ENCODE peak calls at places on chromosomes 1 and 21, in five cellular contexts. One of them, this sample, is unnamed. For H3K9me3, the result is how much of the 10 kb centered on the place peaks cover.

GRCh38 chr1:169250795-169251194 is 116.8 kb downstream of the NME7 start:
- DNase-seq in fibroblast of lung: no peak
- DNase-seq in upper lobe of left lung: no peak
- DNase-seq in left ventricle myocardium inferior: no peak
- DNase-seq in HCT116: no peak
- DNase-seq in this sample: no peak

GRCh38 chr1:24714859-24715520 is 30.3 kb upstream of the CLIC4 start:
- DNase-seq in fibroblast of lung: peak
- DNase-seq in upper lobe of left lung: no peak
- DNase-seq in left ventricle myocardium inferior: no peak
- DNase-seq in HCT116: no peak
- DNase-seq in this sample: no peak

GRCh38 chr1:55021965-55022546 is 17.3 kb upstream of the PCSK9 start:
- DNase-seq in fibroblast of lung: peak
- DNase-seq in upper lobe of left lung: peak
- DNase-seq in left ventricle myocardium inferior: peak
- DNase-seq in HCT116: peak
- DNase-seq in this sample: peak

GRCh38 chr21:26961704-26962103 is 5.2 kb downstream of the ADAMTS5 start:
- DNase-seq in fibroblast of lung: no peak
- DNase-seq in upper lobe of left lung: no peak
- DNase-seq in left ventricle myocardium inferior: no peak
- DNase-seq in HCT116: no peak
- DNase-seq in this sample: no peak

GRCh38 chr1:182249201-182249676 is 142.4 kb downstream of the GLUL start:
- DNase-seq in fibroblast of lung: no peak
- DNase-seq in upper lobe of left lung: peak
- DNase-seq in left ventricle myocardium inferior: no peak
- DNase-seq in HCT116: no peak
- DNase-seq in this sample: no peak

GRCh38 chr1:93609536-93609935 is 72.1 kb downstream of the BCAR3 start:
- DNase-seq in fibroblast of lung: no peak
- DNase-seq in upper lobe of left lung: peak
- DNase-seq in left ventricle myocardium inferior: no peak
- DNase-seq in HCT116: no peak
- DNase-seq in this sample: no peak

GRCh38 chr1:198400063-198400462 is 140.4 kb downstream of the ATP6V1G3 start:
- DNase-seq in fibroblast of lung: no peak
- DNase-seq in upper lobe of left lung: no peak
- DNase-seq in left ventricle myocardium inferior: no peak
- DNase-seq in HCT116: no peak
- DNase-seq in this sample: no peak

GRCh38 chr1:193411771-193412170 is 225.4 kb upstream of the B3GALT2 start:
- DNase-seq in fibroblast of lung: no peak
- DNase-seq in upper lobe of left lung: no peak
- DNase-seq in left ventricle myocardium inferior: no peak
- DNase-seq in HCT116: no peak
- DNase-seq in this sample: no peak

GRCh38 chr1:162131405-162132321 is 62.2 kb downstream of the NOS1AP start:
- DNase-seq in fibroblast of lung: no peak
- DNase-seq in upper lobe of left lung: no peak
- DNase-seq in left ventricle myocardium inferior: no peak
- DNase-seq in HCT116: no peak
- DNase-seq in this sample: no peak

GRCh38 chr21:41562101-41563000 is 54.4 kb upstream of the TMPRSS2 start:
- DNase-seq in fibroblast of lung: no peak
- DNase-seq in upper lobe of left lung: peak
- DNase-seq in left ventricle myocardium inferior: peak
- DNase-seq in HCT116: no peak
- DNase-seq in this sample: no peak

GRCh38 chr1:167420510-167420909 is 97.8 kb downstream of the CD247 start:
- DNase-seq in fibroblast of lung: no peak
- DNase-seq in upper lobe of left lung: no peak
- DNase-seq in left ventricle myocardium inferior: no peak
- DNase-seq in HCT116: no peak
- DNase-seq in this sample: no peak

GRCh38 chr1:179175011-179175934 is 54.2 kb downstream of the ABL2 start:
- DNase-seq in fibroblast of lung: peak
- DNase-seq in upper lobe of left lung: no peak
- DNase-seq in left ventricle myocardium inferior: no peak
- DNase-seq in HCT116: no peak
- DNase-seq in this sample: no peak

GRCh38 chr1:16076871-16077250 is 3.4 kb upstream of the FAM131C start:
- DNase-seq in fibroblast of lung: peak
- DNase-seq in upper lobe of left lung: no peak
- DNase-seq in left ventricle myocardium inferior: peak
- DNase-seq in HCT116: peak
- DNase-seq in this sample: no peak

GRCh38 chr1:199857103-199857502 is 170.4 kb upstream of the NR5A2 start:
- DNase-seq in fibroblast of lung: peak
- DNase-seq in upper lobe of left lung: no peak
- DNase-seq in left ventricle myocardium inferior: no peak
- DNase-seq in HCT116: no peak
- DNase-seq in this sample: no peak

GRCh38 chr1:191690931-191691330 is 467.3 kb upstream of the RGS18 start:
- DNase-seq in fibroblast of lung: no peak
- DNase-seq in upper lobe of left lung: no peak
- DNase-seq in left ventricle myocardium inferior: no peak
- DNase-seq in HCT116: no peak
- DNase-seq in this sample: no peak

GRCh38 chr1:228081144-228081543 is 1.4 kb upstream of the ARF1 start:
- DNase-seq in fibroblast of lung: no peak
- DNase-seq in upper lobe of left lung: no peak
- DNase-seq in left ventricle myocardium inferior: peak
- DNase-seq in HCT116: no peak
- DNase-seq in this sample: no peak

GRCh38 chr1:214002472-214002871 is 14.7 kb downstream of the PROX1 start:
- DNase-seq in fibroblast of lung: peak
- DNase-seq in upper lobe of left lung: no peak
- DNase-seq in left ventricle myocardium inferior: no peak
- DNase-seq in HCT116: no peak
- DNase-seq in this sample: no peak

GRCh38 chr1:4964634-4965345 is 310.4 kb downstream of the AJAP1 start:
- DNase-seq in fibroblast of lung: no peak
- DNase-seq in upper lobe of left lung: no peak
- DNase-seq in left ventricle myocardium inferior: no peak
- DNase-seq in HCT116: no peak
- DNase-seq in this sample: no peak

GRCh38 chr1:66405046-66405445 is 128.9 kb upstream of the SGIP1 start:
- DNase-seq in fibroblast of lung: no peak
- DNase-seq in upper lobe of left lung: no peak
- DNase-seq in left ventricle myocardium inferior: no peak
- DNase-seq in HCT116: no peak
- DNase-seq in this sample: no peak

GRCh38 chr21:37829447-37829846 is 86.8 kb downstream of the KCNJ6 start:
- DNase-seq in fibroblast of lung: peak
- DNase-seq in upper lobe of left lung: peak
- DNase-seq in left ventricle myocardium inferior: no peak
- DNase-seq in HCT116: no peak
- DNase-seq in this sample: no peak

GRCh38 chr1:205515781-205516253 is 11.3 kb downstream of the CDK18 start:
- DNase-seq in fibroblast of lung: no peak
- DNase-seq in upper lobe of left lung: no peak
- DNase-seq in left ventricle myocardium inferior: peak
- DNase-seq in HCT116: no peak
- DNase-seq in this sample: no peak

GRCh38 chr1:200974711-200975110 is 48.8 kb downstream of the KIF21B start:
- DNase-seq in fibroblast of lung: no peak
- DNase-seq in upper lobe of left lung: no peak
- DNase-seq in left ventricle myocardium inferior: no peak
- DNase-seq in HCT116: no peak
- DNase-seq in this sample: no peak

GRCh38 chr1:9326596-9326995 is 33.9 kb downstream of the SPSB1 start:
- DNase-seq in fibroblast of lung: peak
- DNase-seq in upper lobe of left lung: no peak
- DNase-seq in left ventricle myocardium inferior: no peak
- DNase-seq in HCT116: no peak
- DNase-seq in this sample: no peak

GRCh38 chr1:10561955-10562354 is 87.2 kb downstream of the PEX14 start:
- DNase-seq in fibroblast of lung: no peak
- DNase-seq in upper lobe of left lung: no peak
- DNase-seq in left ventricle myocardium inferior: no peak
- DNase-seq in HCT116: peak
- DNase-seq in this sample: no peak

GRCh38 chr1:56468472-56468871 is 110.9 kb downstream of the PLPP3 start:
- DNase-seq in fibroblast of lung: peak
- DNase-seq in upper lobe of left lung: no peak
- DNase-seq in left ventricle myocardium inferior: no peak
- DNase-seq in HCT116: no peak
- DNase-seq in this sample: no peak

GRCh38 chr1:110960777-110961420 is 2.8 kb downstream of the LRIF1 start:
- DNase-seq in fibroblast of lung: no peak
- DNase-seq in upper lobe of left lung: no peak
- DNase-seq in left ventricle myocardium inferior: no peak
- DNase-seq in HCT116: no peak
- DNase-seq in this sample: no peak

GRCh38 chr1:110953031-110953430 is 10.7 kb downstream of the LRIF1 start:
- DNase-seq in fibroblast of lung: no peak
- DNase-seq in upper lobe of left lung: no peak
- DNase-seq in left ventricle myocardium inferior: no peak
- DNase-seq in HCT116: no peak
- DNase-seq in this sample: no peak

GRCh38 chr1:110957798-110958197 is 5.9 kb downstream of the LRIF1 start:
- DNase-seq in fibroblast of lung: no peak
- DNase-seq in upper lobe of left lung: no peak
- DNase-seq in left ventricle myocardium inferior: no peak
- DNase-seq in HCT116: no peak
- DNase-seq in this sample: no peak

GRCh38 chr1:110952031-110952430 is 11.7 kb downstream of the LRIF1 start:
- DNase-seq in fibroblast of lung: no peak
- DNase-seq in upper lobe of left lung: no peak
- DNase-seq in left ventricle myocardium inferior: no peak
- DNase-seq in HCT116: no peak
- DNase-seq in this sample: no peak

DNA sequence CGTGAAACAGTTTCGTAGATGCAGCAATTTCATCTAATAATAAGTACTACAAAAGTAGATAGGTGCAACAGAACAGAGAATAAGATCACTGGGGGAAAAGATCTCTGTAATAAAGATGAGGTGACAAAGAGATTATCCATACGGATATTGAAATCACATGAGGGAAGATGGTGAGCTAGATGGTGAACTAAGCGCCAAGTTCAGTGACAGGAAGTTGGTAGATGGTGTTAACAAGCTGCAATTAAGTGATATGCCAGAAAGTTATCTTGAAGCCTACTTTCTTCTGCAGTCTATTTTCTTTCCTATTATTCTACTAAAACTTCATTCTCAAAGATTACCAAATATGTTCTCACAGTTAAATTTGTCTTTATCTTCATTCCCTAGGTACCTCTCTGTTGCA is 7.1 kb downstream of the LRIF1 start:
- DNase-seq in fibroblast of lung: no peak
- DNase-seq in upper lobe of left lung: no peak
- DNase-seq in left ventricle myocardium inferior: no peak
- DNase-seq in HCT116: no peak
- DNase-seq in this sample: no peak
- H3K9me3 ChIP-seq in fibroblast of lung: under half
- H3K9me3 ChIP-seq in upper lobe of left lung: under half
- H3K9me3 ChIP-seq in left ventricle myocardium inferior: half or more
- H3K9me3 ChIP-seq in HCT116: under half
- H3K9me3 ChIP-seq in this sample: under half

GRCh38 chr1:30852026-30852425 is 56.5 kb downstream of the SDC3 start:
- DNase-seq in fibroblast of lung: peak
- DNase-seq in upper lobe of left lung: no peak
- DNase-seq in left ventricle myocardium inferior: peak
- DNase-seq in HCT116: no peak
- DNase-seq in this sample: no peak

GRCh38 chr1:30855686-30856259 is 52.8 kb downstream of the SDC3 start:
- DNase-seq in fibroblast of lung: no peak
- DNase-seq in upper lobe of left lung: no peak
- DNase-seq in left ventricle myocardium inferior: no peak
- DNase-seq in HCT116: no peak
- DNase-seq in this sample: no peak

GRCh38 chr1:30850607-30851006 is 58.0 kb downstream of the SDC3 start:
- DNase-seq in fibroblast of lung: no peak
- DNase-seq in upper lobe of left lung: no peak
- DNase-seq in left ventricle myocardium inferior: no peak
- DNase-seq in HCT116: no peak
- DNase-seq in this sample: no peak

GRCh38 chr1:30851286-30851685 is 57.3 kb downstream of the SDC3 start:
- DNase-seq in fibroblast of lung: no peak
- DNase-seq in upper lobe of left lung: no peak
- DNase-seq in left ventricle myocardium inferior: no peak
- DNase-seq in HCT116: no peak
- DNase-seq in this sample: no peak

DNA sequence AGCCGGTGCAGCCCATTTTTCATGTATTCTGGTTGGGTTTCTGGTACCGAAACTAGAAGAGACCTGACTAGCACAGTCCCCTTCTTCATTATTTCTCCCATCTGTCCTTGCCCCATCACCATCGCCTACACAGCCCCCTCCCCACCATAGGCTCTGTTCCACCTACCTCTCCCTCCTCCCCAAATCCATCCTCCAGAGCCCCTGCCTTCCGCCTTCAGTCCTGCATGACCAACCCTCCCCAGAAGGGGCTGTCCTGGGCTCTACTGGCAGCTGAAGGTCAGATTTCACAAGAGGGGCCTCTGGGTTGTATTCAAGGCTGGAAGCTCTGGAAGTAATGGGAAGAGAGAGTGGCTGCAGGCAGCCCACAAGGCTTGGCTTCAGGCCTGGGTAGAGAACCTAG is 55.2 kb downstream of the SDC3 start:
- DNase-seq in fibroblast of lung: peak
- DNase-seq in upper lobe of left lung: no peak
- DNase-seq in left ventricle myocardium inferior: no peak
- DNase-seq in HCT116: no peak
- DNase-seq in this sample: no peak
- H3K9me3 ChIP-seq in fibroblast of lung: under half
- H3K9me3 ChIP-seq in upper lobe of left lung: under half
- H3K9me3 ChIP-seq in left ventricle myocardium inferior: under half
- H3K9me3 ChIP-seq in HCT116: under half
- H3K9me3 ChIP-seq in this sample: under half

DNA sequence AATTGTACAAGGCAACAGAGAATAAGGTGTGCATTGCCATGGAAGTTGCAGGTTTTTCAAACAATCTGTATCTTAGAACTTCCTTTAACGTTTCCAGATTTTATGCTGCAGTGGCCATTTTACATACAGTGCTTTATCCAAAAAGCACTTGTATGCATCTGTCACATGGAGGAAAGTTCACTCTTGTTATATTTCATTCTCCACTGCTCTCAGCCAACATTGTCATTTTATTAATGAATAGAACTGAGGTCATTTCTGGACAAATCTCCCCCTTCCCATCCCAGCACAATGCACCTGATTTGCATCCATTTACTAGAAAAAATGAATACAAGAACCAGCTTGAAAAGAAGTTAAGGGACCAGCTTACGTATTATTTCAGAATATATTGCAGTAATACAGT is 342.0 kb downstream of the USP25 start:
- DNase-seq in fibroblast of lung: no peak
- DNase-seq in upper lobe of left lung: no peak
- DNase-seq in left ventricle myocardium inferior: no peak
- DNase-seq in HCT116: no peak
- DNase-seq in this sample: no peak
- H3K9me3 ChIP-seq in fibroblast of lung: under half
- H3K9me3 ChIP-seq in upper lobe of left lung: under half
- H3K9me3 ChIP-seq in left ventricle myocardium inferior: under half
- H3K9me3 ChIP-seq in HCT116: under half
- H3K9me3 ChIP-seq in this sample: under half

GRCh38 chr1:171455967-171456366 is 29.4 kb upstream of the PRRC2C start:
- DNase-seq in fibroblast of lung: no peak
- DNase-seq in upper lobe of left lung: no peak
- DNase-seq in left ventricle myocardium inferior: no peak
- DNase-seq in HCT116: no peak
- DNase-seq in this sample: no peak
- H3K9me3 ChIP-seq in fibroblast of lung: under half
- H3K9me3 ChIP-seq in upper lobe of left lung: under half
- H3K9me3 ChIP-seq in left ventricle myocardium inferior: under half
- H3K9me3 ChIP-seq in HCT116: under half
- H3K9me3 ChIP-seq in this sample: under half

This sample was measured in T-helper 17 cell.